ENCODE peak calls at places on chromosomes 5 and 9, in four cellular contexts. D is stomach, V is tibial artery, U is body of pancreas. P is an unnamed sample. For H3K4me1, the result is how much of the 10 kb centered on the place peaks cover.

GRCh38 chr5:155293605-155294178 is 280.1 kb downstream of the KIF4B start:
- DNase-seq in U (no peak), V (no peak), D (no peak), P (no peak)

GRCh38 chr5:132086277-132086794 is 12.7 kb downstream of the CSF2 start:
- DNase-seq in V (peak), U (peak), D (peak), P (peak)

GRCh38 chr5:112973904-112974303 is 2.7 kb upstream of the DCP2 start:
- DNase-seq in U (no peak), V (no peak), D (no peak), P (no peak)

GRCh38 chr5:38193015-38193581 is 65.3 kb upstream of the EGFLAM start:
- DNase-seq in U (peak), V (peak), D (peak), P (peak)

GRCh38 chr5:113427871-113428574 is 6.8 kb downstream of the TSSK1B start:
- DNase-seq in V (no peak), U (no peak), D (no peak), P (no peak)

GRCh38 chr9:99411479-99412100 is 189.5 kb downstream of the SEC61B start:
- DNase-seq in U (no peak), V (no peak), D (no peak), P (no peak)

GRCh38 chr9:101477736-101478135 is 42.2 kb upstream of the ALDOB start:
- DNase-seq in V (no peak), D (no peak), U (no peak), P (no peak)

GRCh38 chr5:42547146-42547545 is 123.9 kb downstream of the GHR start:
- DNase-seq in D (no peak), V (no peak), U (no peak), P (no peak)

GRCh38 chr9:105510024-105510423 is 47.9 kb upstream of the FKTN start:
- DNase-seq in V (no peak), U (no peak), D (no peak), P (no peak)

GRCh38 chr9:84174486-84174885 is 166.1 kb downstream of the SLC28A3 start:
- DNase-seq in D (no peak), U (no peak), V (no peak), P (no peak)

GRCh38 chr5:1381370-1382247 is 36.7 kb upstream of the CLPTM1L start:
- DNase-seq in D (no peak), U (no peak), V (no peak), P (no peak)

GRCh38 chr5:171762016-171762415 is 23.6 kb upstream of the SMIM23 start:
- DNase-seq in U (no peak), V (peak), D (no peak), P (no peak)

GRCh38 chr5:111072949-111073682 is 1.6 kb downstream of the TSLP start:
- DNase-seq in U (peak), D (peak), V (peak), P (peak)

GRCh38 chr9:97807681-97808080 is 45.3 kb upstream of the FOXE1 start:
- DNase-seq in D (no peak), U (no peak), V (no peak), P (no peak)

GRCh38 chr5:96577909-96578308 is 84.3 kb upstream of the CAST start:
- DNase-seq in V (no peak), U (no peak), D (no peak), P (no peak)

GRCh38 chr5:135980650-135981049 is 25.9 kb upstream of the LECT2 start:
- DNase-seq in D (no peak), U (no peak), V (no peak), P (no peak)

GRCh38 chr5:71455427-71456361 is at the start of gene BDP1:
- DNase-seq in V (peak), D (peak), U (peak), P (peak)

GRCh38 chr5:68918306-68918705 is 175.5 kb upstream of the SLC30A5 start:
- DNase-seq in U (no peak), D (no peak), V (no peak), P (no peak)

GRCh38 chr5:134964359-134965270 is 3.1 kb upstream of the CATSPER3 start:
- DNase-seq in V (no peak), U (no peak), D (no peak), P (no peak)

GRCh38 chr9:127452481-127453092 is 1.3 kb downstream of the LRSAM1 start:
- DNase-seq in U (peak), D (peak), V (no peak), P (peak)

GRCh38 chr9:121671612-121672155 is 20.2 kb downstream of the DAB2IP start:
- DNase-seq in D (no peak), V (no peak), U (peak), P (no peak)

GRCh38 chr9:77647659-77648457 is at the start of gene GNA14:
- DNase-seq in V (peak), D (no peak), U (no peak), P (peak)

GRCh38 chr9:130860458-130861316 is 25.6 kb downstream of the ABL1 start:
- DNase-seq in V (peak), U (peak), D (peak), P (peak)

GRCh38 chr9:107283621-107284616 is 840 bp downstream of the RAD23B start:
- DNase-seq in V (peak), D (peak), U (peak), P (peak)

GRCh38 chr9:122946486-122947003 is 5.7 kb downstream of the RABGAP1 start:
- DNase-seq in D (no peak), V (no peak), U (no peak), P (no peak)

GRCh38 chr5:88804444-88804843 is 78.5 kb downstream of the MEF2C start:
- DNase-seq in V (no peak), D (no peak), U (no peak), P (no peak)

GRCh38 chr9:18490591-18491370 is 16.8 kb downstream of the ADAMTSL1 start:
- DNase-seq in D (no peak), U (peak), V (peak), P (no peak)

GRCh38 chr9:5408596-5408995 is 29.1 kb downstream of the PLGRKT start:
- DNase-seq in D (no peak), U (no peak), V (no peak), P (no peak)

GRCh38 chr5:128826290-128826689 is 139.0 kb upstream of the SLC27A6 start:
- DNase-seq in V (no peak), U (no peak), D (no peak), P (no peak)

DNA sequence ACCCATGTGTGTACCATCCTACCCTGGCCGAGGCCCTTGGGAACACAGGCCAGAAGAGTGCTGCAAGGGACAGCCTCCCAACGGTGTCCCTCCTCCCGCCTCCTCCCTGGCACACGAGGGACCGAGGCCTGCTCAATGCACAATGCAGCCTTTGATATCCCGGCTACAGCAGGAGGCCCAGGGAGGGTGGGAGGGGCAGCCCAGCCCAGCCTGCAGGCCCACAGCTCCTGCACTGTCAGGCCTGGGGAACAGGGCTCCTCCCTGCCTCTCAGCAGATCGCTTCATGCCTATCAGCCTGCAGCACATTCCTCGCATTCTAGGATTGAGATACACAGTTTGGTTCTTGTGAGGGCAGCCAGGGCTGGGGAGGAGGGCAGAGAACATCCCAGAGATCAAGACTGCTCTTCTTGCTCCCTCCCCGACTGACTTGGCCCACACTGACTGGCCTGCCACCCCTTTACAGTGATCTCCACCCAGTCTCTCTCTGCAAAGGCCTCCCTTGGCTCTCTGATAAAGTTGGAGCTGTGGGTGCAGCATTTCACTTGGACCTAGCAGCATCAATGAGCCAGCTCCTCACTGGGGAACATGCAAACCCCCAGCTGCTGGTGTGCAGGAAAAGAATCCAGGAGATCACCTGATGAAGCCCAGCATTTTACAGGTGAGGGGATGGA is at the start of gene SH3TC2:
- DNase-seq in V (no peak), D (peak), U (peak), P (no peak)
- H3K4me1 ChIP-seq in V (under half), D (under half), U (under half), P (under half)

GRCh38 chr9:86756576-86757381 is 190.5 kb downstream of the GAS1 start:
- DNase-seq in U (no peak), D (no peak), V (no peak), P (no peak)
- H3K27ac ChIP-seq in U (no peak), D (no peak), V (no peak), P (no peak)

DNA sequence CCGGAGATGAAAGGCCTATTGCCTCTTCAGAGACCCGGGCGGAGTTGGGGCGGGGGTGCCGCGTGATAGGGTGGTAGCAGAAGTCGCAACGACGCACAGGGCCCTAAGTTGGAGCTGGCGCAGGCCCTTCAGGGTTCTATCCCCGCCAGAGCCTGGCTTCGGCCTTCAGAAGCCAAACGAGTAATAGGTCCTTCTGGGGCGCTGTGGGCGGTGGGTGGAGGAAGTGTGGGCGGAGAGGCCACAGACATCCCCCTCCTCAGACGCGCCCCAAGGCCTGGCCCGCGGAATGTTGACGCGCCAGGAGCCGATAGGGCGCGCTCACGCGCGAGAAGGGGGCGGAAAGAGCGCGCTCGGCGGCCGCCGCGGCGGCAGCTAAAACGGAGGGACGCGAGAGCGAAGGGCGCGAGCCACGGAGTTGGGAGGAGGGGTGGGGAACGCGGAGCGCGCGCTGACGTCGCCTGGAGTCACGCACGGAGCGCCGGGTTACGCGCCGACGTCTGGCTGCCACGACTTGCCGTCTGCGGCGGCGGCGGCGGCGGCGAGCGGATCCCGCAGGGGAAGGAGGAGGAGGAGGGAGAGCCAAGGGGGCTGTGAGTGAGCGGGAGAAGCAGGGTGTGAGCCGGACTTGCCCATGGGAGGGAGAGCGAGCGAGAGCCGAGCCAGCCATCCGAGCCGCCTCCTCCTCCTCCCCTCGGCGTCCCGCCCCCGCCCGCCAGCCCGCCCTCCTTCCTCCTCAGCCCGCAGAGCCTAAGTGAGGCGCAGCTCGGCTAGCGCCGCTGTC is 6.4 kb upstream of the PURA start:
- DNase-seq in D (peak), V (peak), U (peak), P (peak)
- TF ChIP-seq CTCF in D (no peak), V (peak), U (peak), P (no peak)

DNA sequence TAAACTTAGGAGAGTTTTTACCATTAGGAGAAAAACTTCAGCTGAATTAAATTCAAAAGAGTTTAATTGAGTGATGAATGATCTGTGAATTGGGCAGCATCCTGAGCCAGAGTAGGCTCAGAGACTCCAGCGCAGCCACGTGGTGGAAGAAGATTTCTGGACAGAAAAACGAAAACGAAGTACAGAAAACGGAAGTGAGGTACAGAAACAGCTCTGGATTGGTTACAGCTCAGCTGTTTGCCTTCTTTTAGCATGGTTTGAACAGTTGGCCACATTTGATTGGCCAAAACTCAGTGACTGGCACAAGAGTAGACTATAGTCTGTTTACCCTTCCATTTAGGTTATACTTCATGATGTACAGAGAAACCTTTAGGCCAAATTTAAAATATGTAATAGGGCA is 69.2 kb upstream of the PLPP1 start:
- DNase-seq in U (no peak), V (no peak), D (no peak), P (no peak)
- H3K4me1 ChIP-seq in U (under half), V (under half), D (under half), P (under half)

GRCh38 chr5:168446987-168447386 is 39.3 kb upstream of the RARS1 start:
- DNase-seq in D (no peak), U (no peak), V (no peak), P (no peak)
- H3K27ac ChIP-seq in D (no peak), U (no peak), V (no peak), P (no peak)

DNA sequence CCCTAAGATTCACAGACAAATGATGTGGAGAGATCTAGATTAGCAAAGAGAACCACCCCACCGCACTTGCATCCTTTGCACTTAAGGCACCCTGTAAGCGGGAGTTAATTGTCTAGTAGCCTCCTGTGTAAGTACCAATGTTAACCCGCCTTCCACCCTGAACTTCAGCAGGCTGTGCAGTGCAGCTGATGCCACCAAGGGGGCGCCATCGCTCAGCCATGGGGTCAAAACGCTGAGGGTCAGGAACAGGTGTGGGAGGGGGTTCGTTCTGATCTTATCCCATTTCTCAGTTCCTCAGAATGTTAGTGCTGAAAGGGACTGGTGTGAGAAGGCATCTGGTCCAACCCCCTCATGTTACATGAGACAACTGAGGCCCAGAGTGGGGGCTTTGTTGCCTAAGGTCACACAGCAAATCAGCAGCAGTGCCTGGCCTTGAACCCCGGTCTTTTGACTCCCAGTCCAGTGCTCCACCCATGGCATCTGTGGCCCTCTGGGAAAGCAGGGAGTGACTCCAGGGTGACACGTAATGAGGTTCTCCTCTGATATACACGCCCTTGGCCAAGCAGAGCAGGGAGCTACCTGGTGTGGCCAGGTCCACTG is 57.3 kb downstream of the CYFIP2 start:
- DNase-seq in U (no peak), D (no peak), V (no peak), P (no peak)
- TF ChIP-seq CTCF in U (no peak), D (no peak), V (no peak), P (no peak)

GRCh38 chr5:123813251-123813650 is 301.3 kb downstream of the CSNK1G3 start:
- DNase-seq in V (no peak), D (no peak), U (no peak), P (no peak)

GRCh38 chr5:123810911-123811310 is 298.9 kb downstream of the CSNK1G3 start:
- DNase-seq in U (no peak), D (no peak), V (no peak), P (no peak)

GRCh38 chr5:123809594-123810172 is 297.7 kb downstream of the CSNK1G3 start:
- DNase-seq in V (no peak), U (peak), D (no peak), P (no peak)

GRCh38 chr5:123810253-123810652 is 298.3 kb downstream of the CSNK1G3 start:
- DNase-seq in U (peak), D (no peak), V (no peak), P (no peak)

GRCh38 chr5:123811771-123812170 is 299.8 kb downstream of the CSNK1G3 start:
- DNase-seq in D (no peak), V (no peak), U (no peak), P (no peak)
- H3K4me1 ChIP-seq in D (under half), V (under half), U (under half), P (under half)

DNA sequence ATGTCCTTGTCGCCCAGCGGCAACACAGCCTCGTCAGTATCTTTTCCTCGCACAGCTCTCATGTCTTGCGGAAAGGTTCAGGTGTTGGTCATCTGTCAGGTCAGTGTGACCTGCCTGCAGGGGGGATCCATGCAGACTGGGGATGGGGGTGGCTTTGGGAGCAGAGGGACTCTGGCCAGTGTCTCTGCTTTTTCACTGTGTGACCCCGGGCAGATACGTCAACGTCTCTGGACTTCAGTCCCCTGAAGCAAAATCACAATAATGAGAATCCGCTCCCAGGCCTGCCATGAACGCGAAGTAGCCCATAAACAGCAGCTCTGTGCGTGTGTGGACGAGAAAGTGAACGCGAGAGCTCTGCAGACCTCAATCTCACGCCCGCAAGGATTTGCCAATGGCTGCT is 75.7 kb upstream of the FCN1 start:
- DNase-seq in U (no peak), D (no peak), V (peak), P (no peak)
- H3K27ac ChIP-seq in U (no peak), D (no peak), V (no peak), P (no peak)

GRCh38 chr5:177497011-177497296 is 450 bp downstream of the PDLIM7 start:
- DNase-seq in V (no peak), U (no peak), D (no peak), P (no peak)

GRCh38 chr5:177498013-177498847 is 826 bp upstream of the PDLIM7 start:
- DNase-seq in D (peak), V (no peak), U (no peak), P (no peak)

GRCh38 chr5:177496111-177497010 is 1.0 kb downstream of the PDLIM7 start:
- DNase-seq in D (peak), U (peak), V (peak), P (peak)

GRCh38 chr5:177495243-177496060 is 2.0 kb downstream of the PDLIM7 start:
- DNase-seq in U (peak), V (peak), D (peak), P (no peak)

GRCh38 chr5:177497297-177498012 is at the start of gene PDLIM7:
- DNase-seq in V (peak), D (peak), U (peak), P (peak)
- TF ChIP-seq CTCF in V (no peak), D (no peak), U (peak), P (no peak)